ENCODE peak calls at places on chromosomes 1 and 21, in nine cellular contexts. One of them, this sample, is unnamed.
A peak's percentile ranks its signal among the peaks of the same experiment; 100 is the strongest.

GRCh38 chr1:157231844-157232550 is 93.8 kb upstream of the ETV3 start:
- DNase-seq in lower lobe of right lung: no peak
- DNase-seq in IMR-90: no peak
- DNase-seq in vagina: no peak
- DNase-seq in heart right ventricle: no peak
- DNase-seq in AG04450: no peak
- DNase-seq in adrenal gland: no peak
- DNase-seq in psoas muscle: no peak
- DNase-seq in CD8-positive, alpha-beta T cell: no peak
- DNase-seq in this sample: no peak

GRCh38 chr21:26939532-26940181 is 27.2 kb downstream of the ADAMTS5 start:
- DNase-seq in lower lobe of right lung: no peak
- DNase-seq in IMR-90: peak; percentile 65
- DNase-seq in vagina: no peak
- DNase-seq in heart right ventricle: no peak
- DNase-seq in AG04450: no peak
- DNase-seq in adrenal gland: no peak
- DNase-seq in psoas muscle: peak; percentile 25
- DNase-seq in CD8-positive, alpha-beta T cell: no peak
- DNase-seq in this sample: no peak

GRCh38 chr1:41823453-41823852 is 95.3 kb downstream of the HIVEP3 start:
- DNase-seq in lower lobe of right lung: peak; percentile 60
- DNase-seq in IMR-90: no peak
- DNase-seq in vagina: no peak
- DNase-seq in heart right ventricle: peak; percentile 40
- DNase-seq in AG04450: no peak
- DNase-seq in adrenal gland: no peak
- DNase-seq in psoas muscle: no peak
- DNase-seq in CD8-positive, alpha-beta T cell: no peak
- DNase-seq in this sample: peak; percentile 49

GRCh38 chr1:114691061-114691460 is 4.3 kb downstream of the AMPD1 start:
- DNase-seq in lower lobe of right lung: no peak
- DNase-seq in IMR-90: no peak
- DNase-seq in vagina: no peak
- DNase-seq in heart right ventricle: no peak
- DNase-seq in AG04450: no peak
- DNase-seq in adrenal gland: no peak
- DNase-seq in psoas muscle: no peak
- DNase-seq in CD8-positive, alpha-beta T cell: no peak
- DNase-seq in this sample: no peak

GRCh38 chr1:29466258-29466657 is 229.9 kb downstream of the PTPRU start:
- DNase-seq in lower lobe of right lung: no peak
- DNase-seq in IMR-90: no peak
- DNase-seq in vagina: no peak
- DNase-seq in heart right ventricle: no peak
- DNase-seq in AG04450: no peak
- DNase-seq in adrenal gland: no peak
- DNase-seq in psoas muscle: no peak
- DNase-seq in CD8-positive, alpha-beta T cell: no peak
- DNase-seq in this sample: no peak

GRCh38 chr21:45011911-45012660 is 62.3 kb upstream of the ADARB1 start:
- DNase-seq in lower lobe of right lung: peak; percentile 36
- DNase-seq in IMR-90: peak; percentile 94
- DNase-seq in vagina: no peak
- DNase-seq in heart right ventricle: peak; percentile 15
- DNase-seq in AG04450: peak; percentile 79
- DNase-seq in adrenal gland: peak; percentile 12
- DNase-seq in psoas muscle: peak; percentile 62
- DNase-seq in CD8-positive, alpha-beta T cell: no peak
- DNase-seq in this sample: peak; percentile 70

GRCh38 chr1:14738235-14738634 is 139.8 kb downstream of the KAZN start:
- DNase-seq in lower lobe of right lung: no peak
- DNase-seq in IMR-90: no peak
- DNase-seq in vagina: no peak
- DNase-seq in heart right ventricle: no peak
- DNase-seq in AG04450: no peak
- DNase-seq in adrenal gland: no peak
- DNase-seq in psoas muscle: no peak
- DNase-seq in CD8-positive, alpha-beta T cell: no peak
- DNase-seq in this sample: no peak

GRCh38 chr1:147509786-147510360 is 31.4 kb upstream of the BCL9 start:
- DNase-seq in lower lobe of right lung: no peak
- DNase-seq in IMR-90: no peak
- DNase-seq in vagina: no peak
- DNase-seq in heart right ventricle: no peak
- DNase-seq in AG04450: no peak
- DNase-seq in adrenal gland: peak; percentile 67
- DNase-seq in psoas muscle: no peak
- DNase-seq in CD8-positive, alpha-beta T cell: no peak
- DNase-seq in this sample: no peak

GRCh38 chr1:32362474-32363313 is at the start of the genes FAM229A and TSSK3:
- DNase-seq in lower lobe of right lung: no peak
- DNase-seq in IMR-90: no peak
- DNase-seq in vagina: no peak
- DNase-seq in heart right ventricle: no peak
- DNase-seq in AG04450: no peak
- DNase-seq in adrenal gland: no peak
- DNase-seq in psoas muscle: no peak
- DNase-seq in CD8-positive, alpha-beta T cell: no peak
- DNase-seq in this sample: peak; percentile 41

GRCh38 chr1:32363713-32364112 is 1.4 kb downstream of the TSSK3 start:
- DNase-seq in lower lobe of right lung: no peak
- DNase-seq in IMR-90: no peak
- DNase-seq in vagina: no peak
- DNase-seq in heart right ventricle: no peak
- DNase-seq in AG04450: no peak
- DNase-seq in adrenal gland: no peak
- DNase-seq in psoas muscle: peak; percentile 39
- DNase-seq in CD8-positive, alpha-beta T cell: no peak
- DNase-seq in this sample: peak; percentile 34

GRCh38 chr1:32361308-32361673 is 994 bp downstream of the FAM229A start:
- DNase-seq in lower lobe of right lung: no peak
- DNase-seq in IMR-90: no peak
- DNase-seq in vagina: no peak
- DNase-seq in heart right ventricle: no peak
- DNase-seq in AG04450: no peak
- DNase-seq in adrenal gland: no peak
- DNase-seq in psoas muscle: no peak
- DNase-seq in CD8-positive, alpha-beta T cell: no peak
- DNase-seq in this sample: no peak

GRCh38 chr1:32364836-32365235 is 2.5 kb downstream of the TSSK3 start:
- DNase-seq in lower lobe of right lung: no peak
- DNase-seq in IMR-90: no peak
- DNase-seq in vagina: no peak
- DNase-seq in heart right ventricle: no peak
- DNase-seq in AG04450: no peak
- DNase-seq in adrenal gland: no peak
- DNase-seq in psoas muscle: no peak
- DNase-seq in CD8-positive, alpha-beta T cell: no peak
- DNase-seq in this sample: no peak

GRCh38 chr1:32361674-32362473 is 411 bp downstream of the FAM229A start:
- DNase-seq in lower lobe of right lung: peak; percentile 57
- DNase-seq in IMR-90: no peak
- DNase-seq in vagina: no peak
- DNase-seq in heart right ventricle: peak; percentile 67
- DNase-seq in AG04450: no peak
- DNase-seq in adrenal gland: peak; percentile 68
- DNase-seq in psoas muscle: peak; percentile 64
- DNase-seq in CD8-positive, alpha-beta T cell: no peak
- DNase-seq in this sample: peak; percentile 87
- H3K4me3 ChIP-seq in lower lobe of right lung: peak overlapping the region; percentile 44
- H3K4me3 ChIP-seq in IMR-90: no peak overlapping the region
- H3K4me3 ChIP-seq in vagina: peak overlapping the region; percentile 35
- H3K4me3 ChIP-seq in heart right ventricle: peak overlapping the region; percentile 54
- H3K4me3 ChIP-seq in AG04450: peak overlapping the region; percentile 39
- H3K4me3 ChIP-seq in adrenal gland: no peak overlapping the region
- H3K4me3 ChIP-seq in psoas muscle: peak overlapping the region; percentile 59
- H3K4me3 ChIP-seq in CD8-positive, alpha-beta T cell: peak overlapping the region; percentile 23
- H3K4me3 ChIP-seq in this sample: peak overlapping the region; percentile 30

DNA sequence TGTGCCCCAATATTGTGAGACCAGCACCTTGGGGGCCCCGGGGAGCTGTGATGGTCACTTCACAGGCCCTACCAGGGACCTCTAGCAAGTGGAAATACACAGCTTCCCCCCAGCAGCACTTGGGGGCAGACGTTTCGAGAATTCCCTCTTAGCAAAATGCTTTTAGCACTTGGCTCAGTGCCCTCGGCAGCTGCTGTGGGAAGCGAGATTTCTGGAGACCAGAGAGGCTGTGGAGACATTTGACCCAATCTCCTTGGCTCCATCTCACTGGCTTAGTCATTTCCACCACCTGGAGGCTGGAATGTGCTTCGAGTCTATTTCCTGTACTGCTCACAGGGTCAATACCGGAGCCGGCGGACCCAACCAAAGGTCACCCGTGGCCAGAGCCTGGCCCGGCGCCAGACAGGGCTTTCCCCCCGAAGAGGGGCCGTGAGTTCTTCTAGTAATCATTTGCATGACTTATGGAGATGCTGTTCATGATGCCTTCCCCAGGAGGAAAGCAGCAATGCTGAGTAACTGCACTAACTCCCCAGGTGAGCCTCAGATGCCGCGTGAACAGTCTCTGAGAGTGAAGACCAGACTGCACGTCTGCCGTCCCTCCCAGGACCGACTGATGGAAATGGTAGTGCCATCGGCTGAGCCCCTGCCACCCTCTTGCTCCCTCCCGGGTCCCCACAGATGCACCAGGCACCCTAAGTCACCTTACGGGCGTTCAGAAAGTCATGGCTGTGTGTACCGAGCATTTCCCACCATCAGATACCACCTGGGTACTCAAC is 4.4 kb upstream of the C2CD2 start:
- DNase-seq in lower lobe of right lung: no peak
- DNase-seq in IMR-90: peak; percentile 98
- DNase-seq in vagina: no peak
- DNase-seq in heart right ventricle: peak; percentile 72
- DNase-seq in AG04450: peak; percentile 91
- DNase-seq in adrenal gland: peak; percentile 76
- DNase-seq in psoas muscle: peak; percentile 76
- DNase-seq in CD8-positive, alpha-beta T cell: no peak
- DNase-seq in this sample: peak; percentile 58
- TF ChIP-seq CTCF in lower lobe of right lung: no peak
- TF ChIP-seq CTCF in IMR-90: peak; percentile 58
- TF ChIP-seq CTCF in vagina: peak; percentile 40
- TF ChIP-seq CTCF in heart right ventricle: peak; percentile 18
- TF ChIP-seq CTCF in AG04450: peak; percentile 53
- TF ChIP-seq CTCF in adrenal gland: peak; percentile 50
- TF ChIP-seq CTCF in psoas muscle: peak; percentile 35
- TF ChIP-seq CTCF in CD8-positive, alpha-beta T cell: no peak
- TF ChIP-seq CTCF in this sample: no peak

GRCh38 chr1:10529096-10529495 is 54.3 kb downstream of the PEX14 start:
- DNase-seq in lower lobe of right lung: no peak
- DNase-seq in IMR-90: no peak
- DNase-seq in vagina: no peak
- DNase-seq in heart right ventricle: no peak
- DNase-seq in AG04450: no peak
- DNase-seq in adrenal gland: no peak
- DNase-seq in psoas muscle: no peak
- DNase-seq in CD8-positive, alpha-beta T cell: no peak
- DNase-seq in this sample: no peak

GRCh38 chr1:10530756-10531155 is 56.0 kb downstream of the PEX14 start:
- DNase-seq in lower lobe of right lung: no peak
- DNase-seq in IMR-90: peak; percentile 79
- DNase-seq in vagina: no peak
- DNase-seq in heart right ventricle: no peak
- DNase-seq in AG04450: no peak
- DNase-seq in adrenal gland: no peak
- DNase-seq in psoas muscle: no peak
- DNase-seq in CD8-positive, alpha-beta T cell: no peak
- DNase-seq in this sample: no peak

GRCh38 chr1:10530281-10530740 is 55.6 kb downstream of the PEX14 start:
- DNase-seq in lower lobe of right lung: peak; percentile 83
- DNase-seq in IMR-90: peak; percentile 79
- DNase-seq in vagina: no peak
- DNase-seq in heart right ventricle: peak; percentile 40
- DNase-seq in AG04450: no peak
- DNase-seq in adrenal gland: peak; percentile 67
- DNase-seq in psoas muscle: no peak
- DNase-seq in CD8-positive, alpha-beta T cell: no peak
- DNase-seq in this sample: peak; percentile 77

GRCh38 chr1:10529772-10530171 is 55.0 kb downstream of the PEX14 start:
- DNase-seq in lower lobe of right lung: no peak
- DNase-seq in IMR-90: no peak
- DNase-seq in vagina: no peak
- DNase-seq in heart right ventricle: no peak
- DNase-seq in AG04450: no peak
- DNase-seq in adrenal gland: no peak
- DNase-seq in psoas muscle: no peak
- DNase-seq in CD8-positive, alpha-beta T cell: no peak
- DNase-seq in this sample: no peak

DNA sequence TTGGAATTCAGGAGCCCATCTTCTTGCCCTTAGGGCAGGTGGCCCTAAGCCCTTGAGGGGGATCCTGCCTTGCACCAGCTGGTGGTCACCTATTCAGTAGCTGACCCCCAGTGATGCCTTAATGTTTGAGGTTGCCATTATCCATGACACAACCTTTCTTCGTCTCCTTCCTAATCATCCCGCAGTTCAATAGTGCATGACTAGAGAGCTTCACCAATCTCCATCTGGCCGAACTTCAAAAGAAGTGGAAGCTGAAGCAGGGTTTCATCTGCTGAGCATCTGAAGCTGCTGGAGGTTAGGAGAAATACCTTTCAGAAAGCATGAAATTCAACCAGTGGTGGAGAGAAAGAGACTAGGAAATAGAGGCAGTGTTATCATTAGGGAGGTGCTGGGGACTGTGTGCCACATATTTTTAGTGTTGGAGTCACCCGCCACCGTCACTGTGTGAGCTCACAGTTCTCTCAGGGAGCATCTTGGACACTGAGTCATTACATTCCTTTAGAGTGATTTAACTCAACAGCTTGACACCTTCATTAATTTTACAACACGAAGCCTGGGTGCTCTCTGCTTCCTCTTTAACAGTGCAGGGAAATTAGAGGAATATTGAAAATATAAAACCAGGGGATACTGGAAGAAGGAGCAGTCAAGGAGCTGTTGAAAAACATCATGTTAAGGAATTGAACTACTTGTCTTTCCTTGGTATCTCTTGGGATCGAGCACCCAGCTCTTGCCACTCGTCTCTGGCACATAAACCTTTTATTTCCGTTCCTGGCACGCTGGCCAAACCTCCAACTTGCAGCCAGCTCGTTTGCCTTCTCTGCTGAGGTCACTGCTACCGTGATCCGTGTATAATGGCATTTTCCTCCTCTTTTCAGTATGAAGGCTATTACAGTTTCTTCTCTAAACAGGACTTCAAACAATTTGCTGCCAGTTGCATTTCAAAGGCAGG is 53.6 kb downstream of the PEX14 start:
- DNase-seq in lower lobe of right lung: no peak
- DNase-seq in IMR-90: peak; percentile 93
- DNase-seq in vagina: no peak
- DNase-seq in heart right ventricle: no peak
- DNase-seq in AG04450: peak; percentile 53
- DNase-seq in adrenal gland: peak; percentile 68
- DNase-seq in psoas muscle: peak; percentile 71
- DNase-seq in CD8-positive, alpha-beta T cell: no peak
- DNase-seq in this sample: no peak
- H3K27ac ChIP-seq in lower lobe of right lung: peak overlapping the region; percentile 22
- H3K27ac ChIP-seq in IMR-90: peak overlapping the region; percentile 67
- H3K27ac ChIP-seq in vagina: no peak overlapping the region
- H3K27ac ChIP-seq in heart right ventricle: peak overlapping the region; percentile 74
- H3K27ac ChIP-seq in AG04450: peak overlapping the region; percentile 62
- H3K27ac ChIP-seq in adrenal gland: peak overlapping the region; percentile 56
- H3K27ac ChIP-seq in psoas muscle: peak overlapping the region; percentile 88
- H3K27ac ChIP-seq in CD8-positive, alpha-beta T cell: no peak overlapping the region
- H3K27ac ChIP-seq in this sample: peak overlapping the region; percentile 55

DNA sequence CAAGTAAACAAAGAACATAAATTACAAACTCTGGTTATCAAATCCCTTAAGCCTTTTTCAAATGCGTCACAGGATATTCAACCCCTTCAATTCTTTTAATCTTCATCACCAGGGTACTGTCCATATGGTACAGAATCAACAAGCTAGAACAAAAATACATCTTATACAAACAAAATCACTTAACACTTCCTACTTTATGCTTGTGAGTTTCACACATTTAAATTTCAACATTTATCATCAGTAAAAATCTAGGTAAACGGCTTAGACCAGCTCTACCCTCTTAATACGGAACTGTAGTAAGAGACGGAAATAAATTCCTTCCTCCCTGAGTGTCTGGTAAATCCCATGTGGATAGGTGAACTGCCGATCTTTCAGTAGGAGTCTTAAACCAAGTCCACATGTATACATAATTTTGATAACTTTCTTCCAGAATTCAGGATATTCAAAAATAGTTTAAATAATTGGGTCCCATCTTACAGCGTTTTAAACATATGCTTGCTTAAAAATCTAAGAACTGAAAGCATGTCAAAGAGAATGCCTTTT is 1.0 kb downstream of the CCDC181 start:
- DNase-seq in lower lobe of right lung: no peak
- DNase-seq in IMR-90: no peak
- DNase-seq in vagina: no peak
- DNase-seq in heart right ventricle: no peak
- DNase-seq in AG04450: no peak
- DNase-seq in adrenal gland: no peak
- DNase-seq in psoas muscle: no peak
- DNase-seq in CD8-positive, alpha-beta T cell: no peak
- DNase-seq in this sample: no peak
- H3K4me3 ChIP-seq in lower lobe of right lung: no peak overlapping the region
- H3K4me3 ChIP-seq in IMR-90: no peak overlapping the region
- H3K4me3 ChIP-seq in vagina: peak overlapping the region; percentile 40
- H3K4me3 ChIP-seq in heart right ventricle: peak overlapping the region; percentile 59
- H3K4me3 ChIP-seq in AG04450: no peak overlapping the region
- H3K4me3 ChIP-seq in adrenal gland: no peak overlapping the region
- H3K4me3 ChIP-seq in psoas muscle: peak overlapping the region; percentile 60
- H3K4me3 ChIP-seq in CD8-positive, alpha-beta T cell: no peak overlapping the region
- H3K4me3 ChIP-seq in this sample: no peak overlapping the region